ENCODE peak calls at places on chromosomes 6 and 20, in five cellular contexts. D is tibial nerve, U is heart left ventricle, E is HCT116, Q is upper lobe of left lung. K is an unnamed sample.

GRCh38 chr6:15855311-15855710 is 192.5 kb upstream of the DTNBP1 start:
- DNase-seq in U (no peak), Q (no peak), D (no peak), E (no peak), K (no peak)

GRCh38 chr6:2970034-2970685 is 1.2 kb downstream of the SERPINB6 start:
- DNase-seq in D (no peak), Q (no peak), U (no peak), E (no peak), K (peak; percentile 59)

GRCh38 chr6:39077882-39078594 is 29.5 kb downstream of the GLP1R start:
- DNase-seq in D (no peak), E (no peak), U (no peak), Q (no peak), K (no peak)

GRCh38 chr6:106702451-106703110 is 73.2 kb downstream of the QRSL1 start:
- DNase-seq in U (no peak), Q (no peak), E (no peak), D (no peak), K (no peak)

GRCh38 chr20:56610098-56610497 is 19.0 kb upstream of the TFAP2C start:
- DNase-seq in Q (no peak), D (no peak), E (no peak), U (no peak), K (no peak)

GRCh38 chr6:158023597-158023939 is 41.9 kb downstream of the SYNJ2 start:
- DNase-seq in Q (no peak), D (no peak), U (no peak), E (no peak), K (no peak)

GRCh38 chr6:29554764-29555163 is 4.8 kb downstream of the UBD start:
- DNase-seq in Q (no peak), E (no peak), U (no peak), D (no peak), K (no peak)

GRCh38 chr6:53282741-53283140 is 66.0 kb downstream of the ELOVL5 start:
- DNase-seq in Q (no peak), D (no peak), E (no peak), U (no peak), K (no peak)

GRCh38 chr6:13432526-13433218 is 54.7 kb downstream of the GFOD1 start:
- DNase-seq in E (no peak), U (no peak), Q (no peak), D (no peak), K (no peak)

GRCh38 chr6:13794184-13794583 is 20.2 kb downstream of the MCUR1 start:
- DNase-seq in Q (no peak), U (no peak), E (no peak), D (no peak), K (no peak)

GRCh38 chr20:17543531-17543961 is 12.4 kb upstream of the BFSP1 start:
- DNase-seq in D (no peak), E (no peak), U (no peak), Q (no peak), K (no peak)

GRCh38 chr6:170184324-170184723 is 106.6 kb downstream of the DLL1 start:
- DNase-seq in U (no peak), Q (no peak), D (no peak), E (no peak), K (no peak)

GRCh38 chr6:37830225-37830624 is 10.7 kb downstream of the ZFAND3 start:
- DNase-seq in U (no peak), Q (no peak), D (no peak), E (no peak), K (no peak)

GRCh38 chr6:43016935-43017334 is 2.9 kb downstream of the KLHDC3 start:
- DNase-seq in Q (peak; percentile 66), D (no peak), E (no peak), U (peak; percentile 34), K (no peak)

GRCh38 chr6:129936329-129937165 is 75.4 kb upstream of the TMEM244 start:
- DNase-seq in D (peak; percentile 52), Q (no peak), E (peak; percentile 81), U (peak; percentile 33), K (no peak)
- TF ChIP-seq CTCF in D (peak; percentile 43), Q (peak; percentile 30), E (peak; percentile 62), U (peak; percentile 49), K (peak; percentile 21)

DNA sequence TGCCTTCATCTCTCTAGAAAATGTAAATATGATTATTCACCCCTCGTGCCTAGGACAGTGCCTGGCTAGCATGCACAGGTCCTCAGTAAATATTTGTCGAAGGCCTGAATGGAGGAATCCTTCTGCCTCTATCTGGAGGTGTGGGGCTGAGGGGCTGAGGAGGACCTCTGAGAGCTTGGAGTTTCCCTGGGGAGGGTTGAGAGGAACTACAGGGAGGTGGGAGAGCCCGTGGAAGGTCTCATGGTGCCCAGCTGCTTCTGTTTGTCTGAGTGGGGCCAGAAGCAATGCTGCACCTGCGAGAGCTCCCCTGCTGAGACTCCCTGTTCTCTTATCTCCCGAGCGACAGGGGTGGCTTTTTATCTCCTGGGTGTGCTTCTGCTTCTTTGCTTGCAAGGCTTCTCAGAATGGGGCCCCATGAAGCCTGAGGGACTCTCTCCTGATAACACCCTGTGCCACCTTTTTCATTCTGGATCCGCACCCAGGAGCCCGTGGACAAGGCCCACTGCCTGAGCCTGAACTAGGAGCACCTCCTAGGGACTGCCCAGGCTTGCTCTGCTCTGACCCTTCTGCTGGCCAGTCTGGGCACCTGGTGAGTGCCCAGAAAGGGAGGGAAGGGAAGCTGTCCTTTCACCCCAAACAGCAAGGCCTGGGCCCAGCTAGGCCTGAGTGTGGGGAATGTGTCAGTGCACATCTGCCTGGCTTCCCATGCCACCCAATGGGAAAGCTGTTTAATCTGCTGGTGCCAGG is 2.4 kb downstream of the SLC29A1 start:
- DNase-seq in U (no peak), E (no peak), Q (no peak), D (no peak), K (no peak)
- H3K27ac ChIP-seq in U (peak overlapping the region; percentile 99), E (no peak overlapping the region), Q (no peak overlapping the region), D (no peak overlapping the region), K (no peak overlapping the region)

GRCh38 chr6:136582702-136583471 is 32.7 kb upstream of the MAP7 start:
- DNase-seq in E (peak; percentile 22), U (no peak), Q (no peak), D (no peak), K (no peak)

GRCh38 chr6:136587527-136587926 is 37.3 kb upstream of the MAP7 start:
- DNase-seq in Q (no peak), U (no peak), E (no peak), D (no peak), K (no peak)

GRCh38 chr6:136591617-136592016 is 41.4 kb upstream of the MAP7 start:
- DNase-seq in U (no peak), E (no peak), Q (no peak), D (no peak), K (no peak)

GRCh38 chr6:136586295-136586694 is 36.1 kb upstream of the MAP7 start:
- DNase-seq in E (no peak), D (no peak), Q (no peak), U (no peak), K (no peak)
- TF ChIP-seq POLR2A in E (no peak), D (no peak), Q (no peak), U (no peak), K (no peak)

DNA sequence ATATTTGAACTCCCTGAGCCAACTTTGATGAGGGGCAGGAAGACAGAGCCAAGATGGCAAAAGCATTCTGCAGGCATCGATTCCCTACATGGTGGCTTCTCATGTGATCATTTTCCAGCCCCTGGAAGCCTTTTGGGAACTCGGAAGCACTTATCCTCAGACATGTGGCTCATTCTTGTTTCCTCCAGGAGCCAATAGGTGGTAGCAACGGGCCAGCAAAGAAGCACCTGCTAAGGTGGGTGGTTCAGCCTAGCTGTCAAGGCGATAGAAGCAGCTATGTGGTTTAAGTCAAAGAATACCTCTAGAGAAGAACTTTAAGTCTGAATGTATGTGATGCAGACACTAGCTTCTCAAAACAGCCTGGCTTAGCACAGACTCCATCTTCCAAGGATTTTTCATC is 64.9 kb upstream of the PAX1 start:
- DNase-seq in E (peak; percentile 4), D (no peak), U (no peak), Q (no peak), K (no peak)
- TF ChIP-seq CTCF in E (no peak), D (no peak), U (no peak), Q (no peak), K (no peak)

GRCh38 chr20:51705400-51705799 is 62.8 kb downstream of the ATP9A start:
- DNase-seq in U (no peak), Q (no peak), E (no peak), D (no peak), K (no peak)

GRCh38 chr20:51698252-51698651 is 69.9 kb downstream of the ATP9A start:
- DNase-seq in E (no peak), U (no peak), D (no peak), Q (no peak), K (no peak)

GRCh38 chr20:51700809-51701285 is 67.3 kb downstream of the ATP9A start:
- DNase-seq in U (no peak), Q (no peak), E (peak; percentile 35), D (peak; percentile 38), K (no peak)

GRCh38 chr20:51703446-51704287 is 64.5 kb downstream of the ATP9A start:
- DNase-seq in E (no peak), U (no peak), Q (no peak), D (no peak), K (no peak)
- H3K27ac ChIP-seq in E (no peak overlapping the region), U (no peak overlapping the region), Q (no peak overlapping the region), D (no peak overlapping the region), K (no peak overlapping the region)

DNA sequence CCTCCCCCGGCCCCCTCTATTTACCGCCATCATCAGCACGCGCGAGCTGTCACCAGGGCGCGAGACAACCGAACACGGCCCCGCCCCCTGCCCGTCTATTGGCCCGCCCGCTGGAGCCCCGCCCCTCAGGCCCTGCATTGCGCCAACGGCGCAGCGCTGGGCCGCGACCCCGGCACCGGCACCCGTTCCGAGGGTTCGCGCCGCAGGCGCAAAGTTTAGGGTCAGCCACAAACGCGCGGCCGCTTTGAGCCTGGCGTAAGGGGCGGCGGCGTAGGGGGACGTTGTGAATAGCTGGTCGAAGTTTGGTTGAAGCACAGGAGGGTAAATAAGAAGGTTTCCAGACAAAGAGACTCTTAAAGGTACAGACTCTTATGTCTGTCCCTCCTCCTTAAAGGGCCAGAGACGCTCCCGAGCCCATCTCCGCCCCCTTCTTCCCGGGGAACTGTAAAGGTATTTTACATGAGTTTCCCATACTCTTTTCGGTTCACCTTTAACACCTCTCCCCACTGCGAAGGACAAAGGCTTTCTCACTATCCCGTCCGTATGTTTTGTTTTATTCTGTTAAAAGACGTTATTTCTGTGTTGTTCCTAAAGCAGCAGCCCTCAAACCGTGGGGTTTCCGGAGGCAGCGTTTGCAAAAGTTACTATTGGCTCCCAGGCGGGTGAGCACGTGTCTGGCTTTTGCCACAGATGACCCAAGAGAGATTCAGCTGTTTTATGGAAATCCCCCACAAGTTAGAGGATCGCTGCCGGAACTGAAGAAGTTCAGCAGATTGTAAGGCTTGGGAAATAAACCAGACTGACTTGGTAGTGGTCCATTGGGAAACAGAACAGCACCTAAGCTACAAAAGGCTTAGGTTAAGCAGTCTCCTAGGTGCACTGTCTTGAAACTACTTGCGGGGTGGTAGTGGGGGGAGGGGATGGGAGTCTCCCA is at the start of gene USP49:
- DNase-seq in E (peak; percentile 45), Q (peak; percentile 98), U (peak; percentile 88), D (peak; percentile 86), K (peak; percentile 94)
- TF ChIP-seq POLR2A in E (no peak), Q (peak; percentile 50), U (no peak), D (no peak), K (no peak)

K was measured in suprapubic skin.